ENCODE peak calls at places on chromosomes 16 and 17, in six cellular contexts. C is aorta, A is ELR, Y is GM04503, W is HTR-8/SVneo, Q is HFFc6. U is an unnamed sample.

GRCh38 chr17:43814714-43815113 is 18.2 kb downstream of the MPP3 start:
- DNase-seq in C (no peak), W (peak; percentile 71), A (peak; percentile 86), Y (peak; percentile 70), Q (peak; percentile 54), U (no peak)

GRCh38 chr17:7289256-7290032 is 5.0 kb downstream of the YBX2 start:
- DNase-seq in Q (no peak), C (no peak), W (no peak), A (no peak), Y (no peak), U (no peak)

GRCh38 chr17:69187294-69187693 is 41.3 kb downstream of the ABCA10 start:
- DNase-seq in W (no peak), Y (no peak), A (no peak), Q (no peak), C (no peak), U (no peak)

GRCh38 chr17:75875940-75876189 is 2.5 kb downstream of the TRIM47 start:
- DNase-seq in C (no peak), Q (no peak), A (no peak), W (no peak), Y (no peak), U (no peak)

GRCh38 chr17:64001763-64002529 is 3.8 kb downstream of the PRR29 start:
- DNase-seq in Q (no peak), Y (no peak), A (peak; percentile 57), W (no peak), C (peak; percentile 79), U (no peak)

GRCh38 chr17:53749178-53749577 is 73.5 kb upstream of the KIF2B start:
- DNase-seq in Y (no peak), W (peak; percentile 24), Q (no peak), A (peak; percentile 44), C (no peak), U (no peak)

GRCh38 chr17:78168906-78169793 is 769 bp downstream of the SYNGR2 start:
- DNase-seq in Q (peak; percentile 52), A (peak; percentile 78), W (peak; percentile 91), C (peak; percentile 79), Y (no peak), U (no peak)

GRCh38 chr17:66715745-66716156 is 119.2 kb upstream of the CACNG5 start:
- DNase-seq in C (no peak), W (peak; percentile 91), A (peak; percentile 75), Q (peak; percentile 76), Y (peak; percentile 20), U (no peak)

GRCh38 chr16:19499006-19499405 is 22.9 kb downstream of the GDE1 start:
- DNase-seq in W (no peak), Q (no peak), A (no peak), Y (no peak), C (no peak), U (no peak)

GRCh38 chr16:19645557-19645981 is 72.5 kb downstream of the KNOP1 start:
- DNase-seq in W (no peak), C (no peak), A (no peak), Y (no peak), Q (no peak), U (peak; percentile 77)

GRCh38 chr17:4304417-4305027 is 40.7 kb upstream of the ANKFY1 start:
- DNase-seq in A (peak; percentile 72), W (peak; percentile 67), C (peak; percentile 47), Y (no peak), Q (peak; percentile 35), U (no peak)

GRCh38 chr16:1548727-1549126 is 15.3 kb downstream of the TMEM204 start:
- DNase-seq in Y (no peak), W (no peak), Q (no peak), C (no peak), A (no peak), U (no peak)

GRCh38 chr17:39096435-39097158 is 54.8 kb downstream of the PLXDC1 start:
- DNase-seq in A (no peak), W (no peak), C (no peak), Q (no peak), Y (no peak), U (no peak)

GRCh38 chr17:75645501-75645888 is 12.3 kb downstream of the SMIM5 start:
- DNase-seq in Y (no peak), A (peak; percentile 81), W (peak; percentile 61), C (no peak), Q (no peak), U (no peak)

GRCh38 chr17:50865060-50865867 is 890 bp downstream of the TOB1 start:
- DNase-seq in A (peak; percentile 63), W (no peak), Y (no peak), C (peak; percentile 67), Q (peak; percentile 10), U (peak; percentile 88)

GRCh38 chr16:30609002-30609927 is 924 bp downstream of the ZNF689 start:
- DNase-seq in Y (no peak), C (peak; percentile 71), A (peak; percentile 52), Q (no peak), W (peak; percentile 37), U (peak; percentile 79)

GRCh38 chr17:73760186-73760758 is 116.0 kb upstream of the SDK2 start:
- DNase-seq in C (no peak), Y (no peak), W (no peak), Q (no peak), A (no peak), U (no peak)

GRCh38 chr16:28494141-28494851 is at the start of gene APOBR:
- DNase-seq in C (peak; percentile 80), Q (no peak), W (no peak), Y (no peak), A (peak; percentile 37), U (peak; percentile 90)

GRCh38 chr17:82729479-82730260 is 5.7 kb upstream of the FN3K start:
- DNase-seq in C (no peak), A (no peak), Y (no peak), W (no peak), Q (no peak), U (no peak)

GRCh38 chr16:12661656-12662172 is 142.0 kb downstream of the CPPED1 start:
- DNase-seq in A (peak; percentile 39), Y (no peak), C (no peak), Q (no peak), W (no peak), U (no peak)

GRCh38 chr17:39753514-39754160 is 15.9 kb downstream of the GRB7 start:
- DNase-seq in C (peak; percentile 72), W (no peak), Q (no peak), A (peak; percentile 40), Y (no peak), U (peak; percentile 87)

GRCh38 chr17:41496803-41497484 is 7.2 kb upstream of the KRT36 start:
- DNase-seq in Y (peak; percentile 51), C (peak; percentile 82), A (peak; percentile 92), W (peak; percentile 96), Q (peak; percentile 85), U (peak; percentile 90)

GRCh38 chr17:2043785-2044184 is 2.0 kb downstream of the OVCA2 start:
- DNase-seq in Y (peak; percentile 63), Q (peak; percentile 80), W (no peak), C (no peak), A (peak; percentile 88), U (no peak)

GRCh38 chr17:2722611-2723010 is 11.0 kb upstream of the CLUH start:
- DNase-seq in Y (no peak), A (no peak), W (no peak), C (no peak), Q (no peak), U (no peak)

GRCh38 chr17:1967092-1967662 is 58.0 kb downstream of the RTN4RL1 start:
- DNase-seq in W (no peak), A (no peak), Q (no peak), Y (no peak), C (no peak), U (no peak)

GRCh38 chr17:5583426-5584382 is 605 bp downstream of the NLRP1 start:
- DNase-seq in C (peak; percentile 79), Q (no peak), Y (no peak), A (no peak), W (no peak), U (no peak)

GRCh38 chr17:75009139-75009724 is 3.2 kb upstream of the MRPL58 start:
- DNase-seq in W (no peak), C (no peak), Y (no peak), Q (no peak), A (no peak), U (no peak)

GRCh38 chr16:56789360-56789759 is 59.4 kb downstream of the NUP93 start:
- DNase-seq in Q (peak; percentile 56), A (peak; percentile 63), C (no peak), Y (no peak), W (peak; percentile 46), U (no peak)

U was measured in cardiac septum.